ENCODE peak calls at places on chromosome 15, in ten cellular contexts. E is GM12865, R is tibial nerve, V is upper lobe of right lung, B is astrocyte of the spinal cord, U is fibroblast of lung, G is foreskin fibroblast, Q is HCT116, S is kidney epithelial cell, C is fibroblast of the aortic adventitia. Y is an unnamed sample.

GRCh38 chr15:81108427-81108826 is 25.6 kb upstream of the CFAP161 start:
- DNase-seq in E (peak; percentile 20), R (no peak), V (no peak), B (no peak), U (no peak), G (no peak), Q (no peak), S (no peak), C (no peak), Y (no peak)

GRCh38 chr15:55907797-55908196 is 85.6 kb downstream of the NEDD4 start:
- DNase-seq in E (no peak), R (no peak), V (no peak), B (peak; percentile 96), U (peak; percentile 100), G (peak; percentile 97), Q (peak; percentile 86), S (peak; percentile 91), C (peak; percentile 97), Y (no peak)

GRCh38 chr15:86021281-86022264 is 58.1 kb upstream of the AGBL1 start:
- DNase-seq in E (no peak), R (no peak), V (no peak), B (peak; percentile 9), U (peak; percentile 68), G (peak; percentile 1), Q (no peak), S (no peak), C (no peak), Y (no peak)

GRCh38 chr15:70140543-70141375 is 43.0 kb upstream of the TLE3 start:
- DNase-seq in E (peak; percentile 82), R (no peak), V (peak; percentile 81), B (peak; percentile 39), U (peak; percentile 57), G (no peak), Q (no peak), S (no peak), C (peak; percentile 45), Y (no peak)

GRCh38 chr15:97652700-97653167 is 307.8 kb upstream of the ARRDC4 start:
- DNase-seq in E (no peak), R (no peak), V (no peak), B (no peak), U (no peak), G (no peak), Q (no peak), S (no peak), C (no peak), Y (no peak)

GRCh38 chr15:100918690-100919480 is at the start of gene LRRK1:
- DNase-seq in E (peak; percentile 66), R (no peak), V (peak; percentile 84), B (peak; percentile 57), U (peak; percentile 61), G (peak; percentile 82), Q (no peak), S (no peak), C (peak; percentile 50), Y (no peak)

GRCh38 chr15:80689716-80690115 is 5.4 kb upstream of the ABHD17C start:
- DNase-seq in E (no peak), R (no peak), V (no peak), B (peak; percentile 22), U (peak; percentile 75), G (no peak), Q (no peak), S (no peak), C (peak; percentile 61), Y (no peak)

GRCh38 chr15:78315686-78316085 is 16.3 kb upstream of the SKIC8 start:
- DNase-seq in E (peak; percentile 50), R (no peak), V (no peak), B (no peak), U (no peak), G (peak; percentile 34), Q (no peak), S (no peak), C (no peak), Y (peak; percentile 40)

GRCh38 chr15:101689901-101690300 is 34.4 kb downstream of the TARS3 start:
- DNase-seq in E (no peak), R (no peak), V (no peak), B (peak; percentile 65), U (peak; percentile 58), G (peak; percentile 43), Q (no peak), S (no peak), C (no peak), Y (no peak)

GRCh38 chr15:68417897-68418296 is 14.1 kb downstream of the ITGA11 start:
- DNase-seq in E (no peak), R (peak; percentile 4), V (no peak), B (no peak), U (peak; percentile 72), G (no peak), Q (no peak), S (no peak), C (peak; percentile 57), Y (no peak)

GRCh38 chr15:38683382-38684242 is 119.0 kb upstream of the RASGRP1 start:
- DNase-seq in E (peak; percentile 79), R (peak; percentile 25), V (no peak), B (peak; percentile 44), U (peak; percentile 29), G (peak; percentile 71), Q (peak; percentile 27), S (no peak), C (peak; percentile 69), Y (peak; percentile 36)

GRCh38 chr15:39783244-39783820 is 691 bp upstream of the FSIP1 start:
- DNase-seq in E (peak; percentile 25), R (no peak), V (no peak), B (peak; percentile 43), U (no peak), G (peak; percentile 45), Q (no peak), S (no peak), C (no peak), Y (no peak)

GRCh38 chr15:78978601-78979179 is 33.8 kb upstream of the CTSH start:
- DNase-seq in E (peak; percentile 72), R (no peak), V (no peak), B (no peak), U (no peak), G (no peak), Q (no peak), S (no peak), C (no peak), Y (no peak)

GRCh38 chr15:52287114-52287513 is 8.5 kb downstream of the MYO5C start:
- DNase-seq in E (no peak), R (no peak), V (no peak), B (no peak), U (no peak), G (no peak), Q (no peak), S (no peak), C (no peak), Y (no peak)

GRCh38 chr15:70504305-70504951 is 258.9 kb downstream of the UACA start:
- DNase-seq in E (peak; percentile 91), R (peak; percentile 44), V (peak; percentile 73), B (peak; percentile 46), U (peak; percentile 68), G (peak; percentile 55), Q (no peak), S (no peak), C (peak; percentile 90), Y (no peak)

GRCh38 chr15:75606026-75606425 is 19.5 kb downstream of the SNUPN start:
- DNase-seq in E (no peak), R (no peak), V (no peak), B (no peak), U (no peak), G (no peak), Q (no peak), S (no peak), C (no peak), Y (no peak)

DNA sequence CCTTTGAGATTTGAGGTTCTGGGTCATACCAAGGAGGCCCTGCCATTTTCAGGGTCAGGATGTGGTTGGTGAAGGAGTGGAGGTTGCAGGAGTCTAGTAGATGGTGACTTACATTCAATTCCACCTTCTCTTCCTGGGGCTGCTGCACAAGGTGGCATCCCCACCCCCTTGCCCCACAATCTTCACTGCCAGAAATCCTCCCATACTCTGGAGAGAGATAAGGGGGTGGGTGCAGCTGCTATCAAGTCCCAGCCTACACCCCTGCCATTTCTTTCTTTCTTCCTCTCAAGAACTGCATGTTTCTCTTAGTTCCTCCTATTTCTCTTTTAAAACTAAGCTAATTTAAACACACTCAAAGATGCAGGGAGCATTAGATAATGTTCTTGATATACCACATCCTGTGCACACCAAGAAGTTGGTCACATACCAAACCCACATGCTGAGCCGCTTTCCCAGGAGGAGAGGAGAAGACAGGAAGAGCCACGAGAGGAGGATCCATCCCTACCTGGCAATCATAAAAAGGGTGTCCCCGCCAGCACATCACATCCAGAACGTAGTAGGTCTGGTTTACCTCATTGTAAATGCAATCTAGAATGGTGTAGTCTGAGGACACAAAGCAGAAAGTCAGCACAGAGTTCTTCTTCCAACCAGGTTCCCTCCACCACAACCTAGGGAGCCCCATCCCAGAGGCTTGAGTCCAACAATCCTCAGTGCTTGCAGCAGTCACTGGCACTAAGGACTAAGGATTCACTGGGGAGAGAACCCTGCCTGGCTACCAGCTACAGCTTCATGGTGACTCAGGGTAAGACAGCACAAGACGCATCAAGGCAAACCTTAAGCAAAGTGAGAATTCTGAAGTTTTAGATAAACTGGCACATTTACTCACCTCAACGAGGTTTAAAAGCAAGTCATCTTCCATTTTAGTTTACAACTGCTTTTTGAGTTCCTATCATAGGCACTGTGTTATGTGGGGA is 18.5 kb downstream of the SNUPN start:
- DNase-seq in E (no peak), R (no peak), V (peak; percentile 2), B (peak; percentile 67), U (peak; percentile 75), G (no peak), Q (no peak), S (no peak), C (no peak), Y (no peak)
- H3K4me3 ChIP-seq in E (no peak overlapping the region), R (no peak overlapping the region), V (no peak overlapping the region), B (no peak overlapping the region), U (no peak overlapping the region), G (no peak overlapping the region), Q (no peak overlapping the region), S (no peak overlapping the region), C (no peak overlapping the region), Y (no peak overlapping the region)

GRCh38 chr15:96349034-96349932 is 18.8 kb downstream of the NR2F2 start:
- DNase-seq in E (no peak), R (no peak), V (no peak), B (peak; percentile 37), U (peak; percentile 59), G (no peak), Q (no peak), S (no peak), C (peak; percentile 37), Y (no peak)
- H3K4me3 ChIP-seq in E (no peak overlapping the region), R (peak overlapping the region; percentile 75), V (no peak overlapping the region), B (no peak overlapping the region), U (no peak overlapping the region), G (no peak overlapping the region), Q (no peak overlapping the region), S (no peak overlapping the region), C (no peak overlapping the region), Y (no peak overlapping the region)

DNA sequence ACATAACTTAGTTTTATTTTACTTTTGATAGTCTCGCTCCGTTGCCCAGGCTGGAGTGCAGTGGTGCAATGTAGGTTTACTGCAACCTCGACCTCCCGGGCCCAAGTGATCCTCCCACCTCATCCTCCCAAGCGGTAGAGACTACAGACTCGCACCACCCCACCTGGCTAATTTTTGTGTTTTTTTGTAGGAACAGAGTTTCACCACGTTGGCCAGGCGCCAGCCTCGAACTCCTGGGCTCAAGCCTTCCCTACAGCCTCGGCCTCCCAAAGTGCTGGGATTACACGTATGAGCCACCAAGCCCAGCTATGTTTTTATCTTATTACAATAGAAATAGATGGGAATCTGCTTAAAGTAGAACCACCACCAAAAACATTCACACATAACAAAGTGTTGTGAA is 2.9 kb downstream of the RNU5A-1 start:
- DNase-seq in E (no peak), R (no peak), V (peak; percentile 58), B (no peak), U (no peak), G (no peak), Q (no peak), S (no peak), C (no peak), Y (no peak)
- H3K4me3 ChIP-seq in E (no peak overlapping the region), R (no peak overlapping the region), V (no peak overlapping the region), B (no peak overlapping the region), U (no peak overlapping the region), G (no peak overlapping the region), Q (no peak overlapping the region), S (no peak overlapping the region), C (no peak overlapping the region), Y (no peak overlapping the region)

GRCh38 chr15:83108266-83109219 is 1.1 kb downstream of the TM6SF1 start:
- DNase-seq in E (peak; percentile 83), R (peak; percentile 35), V (peak; percentile 84), B (peak; percentile 48), U (no peak), G (peak; percentile 50), Q (no peak), S (no peak), C (peak; percentile 23), Y (peak; percentile 87)
- H3K4me3 ChIP-seq in E (peak overlapping the region; percentile 77), R (peak overlapping the region; percentile 60), V (peak overlapping the region; percentile 67), B (peak overlapping the region; percentile 41), U (peak overlapping the region; percentile 52), G (no peak overlapping the region), Q (no peak overlapping the region), S (no peak overlapping the region), C (peak overlapping the region; percentile 57), Y (no peak overlapping the region)

Y was measured in lower leg skin.